ENCODE peak calls at places on chromosomes 13 and 19, in five cellular contexts. One of them, this sample, is unnamed.

GRCh38 chr19:5352229-5352763 is 11.7 kb upstream of the PTPRS start:
- DNase-seq in cardiac muscle cell: no peak
- DNase-seq in thoracic aorta: no peak
- DNase-seq in ovary: no peak
- DNase-seq in adrenal gland: no peak
- DNase-seq in this sample: no peak

GRCh38 chr19:41323430-41324125 is 13.6 kb downstream of the CCDC97 start:
- DNase-seq in adrenal gland: peak; percentile 64
- DNase-seq in ovary: peak; percentile 85
- DNase-seq in cardiac muscle cell: no peak
- DNase-seq in thoracic aorta: peak; percentile 58
- DNase-seq in this sample: peak; percentile 96

GRCh38 chr19:7440188-7440975 is 48.5 kb downstream of the PEX11G start:
- DNase-seq in cardiac muscle cell: no peak
- DNase-seq in ovary: no peak
- DNase-seq in thoracic aorta: no peak
- DNase-seq in adrenal gland: no peak
- DNase-seq in this sample: no peak

GRCh38 chr19:38737297-38737865 is 6.9 kb downstream of the CAPN12 start:
- DNase-seq in cardiac muscle cell: no peak
- DNase-seq in adrenal gland: no peak
- DNase-seq in thoracic aorta: no peak
- DNase-seq in ovary: no peak
- DNase-seq in this sample: no peak

GRCh38 chr13:74026753-74027152 is 107.5 kb downstream of the KLF12 start:
- DNase-seq in ovary: no peak
- DNase-seq in adrenal gland: no peak
- DNase-seq in cardiac muscle cell: peak; percentile 41
- DNase-seq in thoracic aorta: no peak
- DNase-seq in this sample: no peak

GRCh38 chr19:48069435-48069834 is 25.6 kb upstream of the CABP5 start:
- DNase-seq in ovary: no peak
- DNase-seq in cardiac muscle cell: no peak
- DNase-seq in adrenal gland: no peak
- DNase-seq in thoracic aorta: no peak
- DNase-seq in this sample: peak; percentile 9

GRCh38 chr13:50161052-50161451 is 145.8 kb downstream of the KCNRG start:
- DNase-seq in adrenal gland: peak; percentile 47
- DNase-seq in thoracic aorta: no peak
- DNase-seq in cardiac muscle cell: no peak
- DNase-seq in ovary: no peak
- DNase-seq in this sample: no peak

GRCh38 chr13:26074706-26075105 is 22.9 kb upstream of the SHISA2 start:
- DNase-seq in ovary: no peak
- DNase-seq in thoracic aorta: no peak
- DNase-seq in cardiac muscle cell: no peak
- DNase-seq in adrenal gland: no peak
- DNase-seq in this sample: peak; percentile 44

GRCh38 chr19:30226464-30227070 is 145.6 kb upstream of the ZNF536 start:
- DNase-seq in adrenal gland: peak; percentile 30
- DNase-seq in ovary: no peak
- DNase-seq in cardiac muscle cell: no peak
- DNase-seq in thoracic aorta: no peak
- DNase-seq in this sample: no peak

GRCh38 chr19:3949997-3950859 is 17.4 kb downstream of the NMRK2 start:
- DNase-seq in thoracic aorta: no peak
- DNase-seq in ovary: no peak
- DNase-seq in cardiac muscle cell: no peak
- DNase-seq in adrenal gland: no peak
- DNase-seq in this sample: no peak

DNA sequence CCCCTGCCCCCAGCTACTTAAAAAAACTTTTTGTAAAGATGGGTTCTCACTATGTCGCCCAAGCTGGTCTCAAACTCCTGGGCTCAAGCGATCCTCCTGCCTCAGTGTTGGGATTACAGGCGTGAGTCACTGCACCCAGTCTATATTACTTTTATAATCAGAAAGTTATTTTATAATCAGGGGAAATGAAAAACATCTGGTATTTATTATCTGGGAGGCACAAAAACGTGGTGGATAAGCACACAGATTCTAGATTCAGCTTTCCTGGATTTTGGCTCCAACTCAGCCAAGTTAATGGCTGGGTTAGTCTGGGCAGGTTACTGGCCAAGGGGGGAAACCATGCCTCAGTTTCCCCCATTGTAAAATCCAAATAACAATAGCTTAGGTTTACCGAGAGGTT is 24.7 kb downstream of the KEAP1 start:
- DNase-seq in adrenal gland: no peak
- DNase-seq in thoracic aorta: no peak
- DNase-seq in cardiac muscle cell: no peak
- DNase-seq in ovary: no peak
- DNase-seq in this sample: no peak
- H3K4me3 ChIP-seq in adrenal gland: no peak overlapping the region
- H3K4me3 ChIP-seq in thoracic aorta: peak overlapping the region; percentile 72
- H3K4me3 ChIP-seq in cardiac muscle cell: no peak overlapping the region
- H3K4me3 ChIP-seq in ovary: peak overlapping the region; percentile 40
- H3K4me3 ChIP-seq in this sample: peak overlapping the region; percentile 11

GRCh38 chr19:35041548-35042055 is at the start of gene HPN:
- DNase-seq in ovary: no peak
- DNase-seq in cardiac muscle cell: peak; percentile 43
- DNase-seq in adrenal gland: no peak
- DNase-seq in thoracic aorta: no peak
- DNase-seq in this sample: no peak

GRCh38 chr19:35040826-35041547 is 534 bp upstream of the HPN start:
- DNase-seq in adrenal gland: peak; percentile 72
- DNase-seq in thoracic aorta: peak; percentile 38
- DNase-seq in ovary: peak; percentile 94
- DNase-seq in cardiac muscle cell: peak; percentile 86
- DNase-seq in this sample: no peak

GRCh38 chr19:35043906-35044305 is 2.4 kb downstream of the HPN start:
- DNase-seq in ovary: peak; percentile 14
- DNase-seq in thoracic aorta: no peak
- DNase-seq in adrenal gland: no peak
- DNase-seq in cardiac muscle cell: no peak
- DNase-seq in this sample: no peak

GRCh38 chr19:35042954-35043604 is 1.6 kb downstream of the HPN start:
- DNase-seq in thoracic aorta: no peak
- DNase-seq in adrenal gland: no peak
- DNase-seq in ovary: no peak
- DNase-seq in cardiac muscle cell: no peak
- DNase-seq in this sample: no peak

DNA sequence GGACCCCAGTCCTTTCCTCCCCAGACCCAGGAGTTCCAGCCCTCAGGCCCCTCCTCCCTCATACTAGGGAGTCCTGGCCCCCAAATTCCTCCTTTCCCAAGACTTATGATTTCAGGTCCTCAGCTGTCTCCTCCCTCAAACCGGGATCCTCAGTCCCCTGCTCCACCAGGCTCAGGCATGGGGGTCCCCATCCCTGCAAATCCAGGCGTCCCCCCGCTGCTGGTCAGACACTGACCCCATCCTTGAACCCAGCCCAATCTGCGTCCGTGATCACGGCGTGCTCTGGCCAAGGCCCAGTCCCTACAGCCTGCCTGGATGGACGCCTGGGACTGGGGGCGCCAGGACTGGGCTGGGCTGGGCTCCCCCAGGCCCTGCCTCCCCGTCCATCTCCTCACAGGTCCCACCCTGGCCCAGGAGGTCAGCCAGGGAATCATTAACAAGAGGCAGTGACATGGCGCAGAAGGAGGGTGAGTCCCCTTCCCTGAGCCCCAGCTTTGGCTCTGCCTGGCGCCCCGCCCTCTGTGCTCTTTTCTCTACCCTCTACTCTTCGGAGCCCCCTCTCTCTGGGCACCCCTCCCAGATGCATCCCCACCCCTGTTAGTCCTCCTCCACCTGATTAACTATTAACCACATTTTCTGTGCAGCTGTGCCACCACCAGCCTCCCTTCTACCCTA is 672 bp downstream of the HPN start:
- DNase-seq in cardiac muscle cell: no peak
- DNase-seq in ovary: peak; percentile 56
- DNase-seq in adrenal gland: no peak
- DNase-seq in thoracic aorta: no peak
- DNase-seq in this sample: no peak
- H3K4me3 ChIP-seq in cardiac muscle cell: no peak overlapping the region
- H3K4me3 ChIP-seq in ovary: no peak overlapping the region
- H3K4me3 ChIP-seq in adrenal gland: no peak overlapping the region
- H3K4me3 ChIP-seq in thoracic aorta: no peak overlapping the region
- H3K4me3 ChIP-seq in this sample: no peak overlapping the region

GRCh38 chr19:16252459-16253205 is 54.9 kb downstream of the AP1M1 start:
- DNase-seq in cardiac muscle cell: no peak
- DNase-seq in ovary: no peak
- DNase-seq in adrenal gland: peak; percentile 39
- DNase-seq in thoracic aorta: no peak
- DNase-seq in this sample: no peak
- H3K4me3 ChIP-seq in cardiac muscle cell: no peak overlapping the region
- H3K4me3 ChIP-seq in ovary: no peak overlapping the region
- H3K4me3 ChIP-seq in adrenal gland: no peak overlapping the region
- H3K4me3 ChIP-seq in thoracic aorta: no peak overlapping the region
- H3K4me3 ChIP-seq in this sample: no peak overlapping the region

GRCh38 chr19:18089726-18090125 is 3.0 kb upstream of the IL12RB1 start:
- DNase-seq in ovary: no peak
- DNase-seq in cardiac muscle cell: no peak
- DNase-seq in adrenal gland: no peak
- DNase-seq in thoracic aorta: no peak
- DNase-seq in this sample: no peak

GRCh38 chr19:18083929-18084684 is 2.6 kb downstream of the IL12RB1 start:
- DNase-seq in ovary: no peak
- DNase-seq in cardiac muscle cell: no peak
- DNase-seq in thoracic aorta: no peak
- DNase-seq in adrenal gland: no peak
- DNase-seq in this sample: no peak

GRCh38 chr19:18090545-18091216 is 3.9 kb upstream of the IL12RB1 start:
- DNase-seq in cardiac muscle cell: no peak
- DNase-seq in adrenal gland: no peak
- DNase-seq in thoracic aorta: no peak
- DNase-seq in ovary: no peak
- DNase-seq in this sample: no peak

GRCh38 chr19:18086590-18087138 is at the start of gene IL12RB1:
- DNase-seq in thoracic aorta: no peak
- DNase-seq in ovary: no peak
- DNase-seq in cardiac muscle cell: no peak
- DNase-seq in adrenal gland: no peak
- DNase-seq in this sample: no peak

DNA sequence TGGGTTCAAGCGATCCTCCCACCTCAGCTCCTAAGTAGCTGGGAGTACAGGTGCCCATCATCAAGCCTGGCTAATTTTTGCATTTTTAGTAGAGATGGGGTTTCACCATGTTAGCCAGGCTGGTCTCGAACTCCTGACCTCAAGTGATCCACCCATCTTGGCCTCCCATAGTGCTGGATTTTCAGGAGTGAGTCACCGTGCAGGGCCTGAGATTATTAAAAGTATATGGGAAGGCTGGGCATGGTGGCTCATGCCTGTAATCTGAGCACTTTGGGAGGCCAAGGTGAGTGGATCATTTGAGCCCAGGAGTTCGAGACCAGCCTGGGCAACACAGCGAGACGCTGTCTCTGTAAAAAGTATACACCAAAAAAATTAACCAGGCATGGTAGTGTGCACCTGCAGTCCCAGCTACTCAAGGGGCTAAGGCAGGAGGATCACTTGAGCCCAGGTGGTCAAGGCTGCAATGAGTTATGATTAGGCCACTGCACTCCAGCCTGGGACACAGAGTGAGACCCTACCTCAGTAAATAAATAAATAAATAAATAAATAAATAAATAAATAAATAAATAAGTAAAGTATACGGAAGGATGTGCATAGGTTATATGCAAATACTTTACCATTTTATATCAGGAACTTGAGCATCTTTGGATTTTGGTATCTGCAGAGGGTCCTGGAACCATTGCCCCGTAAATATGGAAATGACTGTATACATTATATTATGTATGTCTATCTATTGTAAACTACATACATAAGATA is 854 bp downstream of the IL12RB1 start:
- DNase-seq in cardiac muscle cell: no peak
- DNase-seq in thoracic aorta: no peak
- DNase-seq in adrenal gland: no peak
- DNase-seq in ovary: no peak
- DNase-seq in this sample: no peak
- H3K4me3 ChIP-seq in cardiac muscle cell: no peak overlapping the region
- H3K4me3 ChIP-seq in thoracic aorta: no peak overlapping the region
- H3K4me3 ChIP-seq in adrenal gland: no peak overlapping the region
- H3K4me3 ChIP-seq in ovary: no peak overlapping the region
- H3K4me3 ChIP-seq in this sample: no peak overlapping the region

GRCh38 chr13:20702945-20703784 is at the start of gene IL17D:
- DNase-seq in thoracic aorta: no peak
- DNase-seq in adrenal gland: no peak
- DNase-seq in cardiac muscle cell: peak; percentile 56
- DNase-seq in ovary: peak; percentile 32
- DNase-seq in this sample: peak; percentile 39

GRCh38 chr13:20703785-20704458 is 423 bp downstream of the IL17D start:
- DNase-seq in adrenal gland: peak; percentile 75
- DNase-seq in cardiac muscle cell: peak; percentile 91
- DNase-seq in ovary: peak; percentile 77
- DNase-seq in thoracic aorta: no peak
- DNase-seq in this sample: peak; percentile 79

GRCh38 chr13:20702530-20702929 is 969 bp upstream of the IL17D start:
- DNase-seq in adrenal gland: no peak
- DNase-seq in ovary: no peak
- DNase-seq in thoracic aorta: no peak
- DNase-seq in cardiac muscle cell: no peak
- DNase-seq in this sample: no peak

GRCh38 chr13:20706661-20707060 is 3.2 kb downstream of the IL17D start:
- DNase-seq in thoracic aorta: no peak
- DNase-seq in cardiac muscle cell: no peak
- DNase-seq in ovary: no peak
- DNase-seq in adrenal gland: no peak
- DNase-seq in this sample: no peak

DNA sequence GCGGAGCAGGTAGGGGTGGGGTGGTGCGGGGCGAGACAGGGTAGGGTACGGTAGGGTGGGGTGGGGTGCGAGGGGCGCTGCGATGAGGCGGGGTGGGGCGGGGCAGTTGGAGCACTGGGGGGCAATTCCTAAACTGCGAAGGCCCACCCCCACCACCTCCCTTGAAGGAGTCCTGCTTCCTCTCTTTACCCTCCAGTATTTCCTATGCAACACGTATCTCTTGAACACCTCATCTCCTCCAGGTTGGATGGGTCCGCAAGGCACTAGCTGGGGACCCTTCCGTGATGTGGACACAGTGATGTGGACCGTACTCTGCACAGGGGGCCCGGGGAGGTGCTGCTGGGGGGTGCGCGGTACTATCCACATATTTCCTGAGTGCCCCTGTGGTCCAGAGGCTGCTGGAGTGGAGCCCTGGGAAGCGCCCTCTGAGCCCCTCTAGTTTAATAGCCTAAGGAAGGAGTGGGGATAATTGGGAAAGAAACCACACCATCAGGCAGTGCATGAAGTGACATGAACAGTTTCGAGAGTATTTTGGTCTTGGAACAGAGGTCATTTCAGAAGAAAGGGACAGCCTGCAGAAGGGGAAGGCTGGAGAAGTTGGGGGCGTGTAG is 1.1 kb downstream of the IL17D start:
- DNase-seq in adrenal gland: no peak
- DNase-seq in thoracic aorta: no peak
- DNase-seq in ovary: no peak
- DNase-seq in cardiac muscle cell: no peak
- DNase-seq in this sample: no peak
- H3K4me3 ChIP-seq in adrenal gland: no peak overlapping the region
- H3K4me3 ChIP-seq in thoracic aorta: peak overlapping the region; percentile 71
- H3K4me3 ChIP-seq in ovary: peak overlapping the region; percentile 46
- H3K4me3 ChIP-seq in cardiac muscle cell: peak overlapping the region; percentile 37
- H3K4me3 ChIP-seq in this sample: no peak overlapping the region